ENCODE peak calls at places on chromosomes 5 and 9, in five cellular contexts. One of them, this sample, is unnamed.

GRCh38 chr9:114612272-114612923 is 1.3 kb downstream of the TMEM268 start:
- DNase-seq in RWPE2: no peak
- DNase-seq in fibroblast of mammary gland: no peak
- DNase-seq in dorsolateral prefrontal cortex: no peak
- DNase-seq in astrocyte: no peak
- DNase-seq in this sample: no peak

GRCh38 chr9:7762600-7762999 is 37.0 kb downstream of the DMAC1 start:
- DNase-seq in RWPE2: no peak
- DNase-seq in fibroblast of mammary gland: no peak
- DNase-seq in dorsolateral prefrontal cortex: no peak
- DNase-seq in astrocyte: no peak
- DNase-seq in this sample: no peak

GRCh38 chr5:124544366-124545055 is 201.9 kb downstream of the ZNF608 start:
- DNase-seq in RWPE2: no peak
- DNase-seq in fibroblast of mammary gland: peak
- DNase-seq in dorsolateral prefrontal cortex: no peak
- DNase-seq in astrocyte: peak
- DNase-seq in this sample: no peak

GRCh38 chr9:121253821-121254471 is 14.0 kb upstream of the GSN start:
- DNase-seq in RWPE2: no peak
- DNase-seq in fibroblast of mammary gland: no peak
- DNase-seq in dorsolateral prefrontal cortex: no peak
- DNase-seq in astrocyte: no peak
- DNase-seq in this sample: no peak

GRCh38 chr5:118687671-118688621 is 300.4 kb downstream of the DTWD2 start:
- DNase-seq in RWPE2: no peak
- DNase-seq in fibroblast of mammary gland: no peak
- DNase-seq in dorsolateral prefrontal cortex: no peak
- DNase-seq in astrocyte: no peak
- DNase-seq in this sample: no peak

GRCh38 chr9:18442629-18443491 is 31.1 kb upstream of the ADAMTSL1 start:
- DNase-seq in RWPE2: peak
- DNase-seq in fibroblast of mammary gland: peak
- DNase-seq in dorsolateral prefrontal cortex: peak
- DNase-seq in astrocyte: peak
- DNase-seq in this sample: peak

GRCh38 chr5:150641006-150641570 is 628 bp downstream of the SYNPO start:
- DNase-seq in RWPE2: no peak
- DNase-seq in fibroblast of mammary gland: peak
- DNase-seq in dorsolateral prefrontal cortex: no peak
- DNase-seq in astrocyte: peak
- DNase-seq in this sample: no peak

GRCh38 chr5:116652903-116653302 is 78.3 kb upstream of the SEMA6A start:
- DNase-seq in RWPE2: no peak
- DNase-seq in fibroblast of mammary gland: peak
- DNase-seq in dorsolateral prefrontal cortex: no peak
- DNase-seq in astrocyte: peak
- DNase-seq in this sample: no peak

GRCh38 chr9:138103111-138103823 is 225.7 kb downstream of the CACNA1B start:
- DNase-seq in RWPE2: no peak
- DNase-seq in fibroblast of mammary gland: no peak
- DNase-seq in dorsolateral prefrontal cortex: no peak
- DNase-seq in astrocyte: no peak
- DNase-seq in this sample: no peak

GRCh38 chr5:137735531-137736284 is at the start of gene KLHL3:
- DNase-seq in RWPE2: no peak
- DNase-seq in fibroblast of mammary gland: peak
- DNase-seq in dorsolateral prefrontal cortex: peak
- DNase-seq in astrocyte: peak
- DNase-seq in this sample: peak

GRCh38 chr9:95003694-95004451 is 277.4 kb downstream of the AOPEP start:
- DNase-seq in RWPE2: no peak
- DNase-seq in fibroblast of mammary gland: peak
- DNase-seq in dorsolateral prefrontal cortex: no peak
- DNase-seq in astrocyte: peak
- DNase-seq in this sample: peak

GRCh38 chr5:1736889-1737711 is 62.5 kb downstream of the MRPL36 start:
- DNase-seq in RWPE2: no peak
- DNase-seq in fibroblast of mammary gland: no peak
- DNase-seq in dorsolateral prefrontal cortex: no peak
- DNase-seq in astrocyte: no peak
- DNase-seq in this sample: no peak

GRCh38 chr9:124894741-124895170 is 32.8 kb downstream of the ARPC5L start:
- DNase-seq in RWPE2: no peak
- DNase-seq in fibroblast of mammary gland: peak
- DNase-seq in dorsolateral prefrontal cortex: no peak
- DNase-seq in astrocyte: peak
- DNase-seq in this sample: no peak

GRCh38 chr9:124849801-124850200 is 3.5 kb upstream of the WDR38 start:
- DNase-seq in RWPE2: no peak
- DNase-seq in fibroblast of mammary gland: peak
- DNase-seq in dorsolateral prefrontal cortex: no peak
- DNase-seq in astrocyte: peak
- DNase-seq in this sample: no peak

GRCh38 chr5:149790276-149790675 is 60.2 kb downstream of the PPARGC1B start:
- DNase-seq in RWPE2: no peak
- DNase-seq in fibroblast of mammary gland: no peak
- DNase-seq in dorsolateral prefrontal cortex: no peak
- DNase-seq in astrocyte: no peak
- DNase-seq in this sample: no peak

GRCh38 chr5:155211764-155212163 is 198.2 kb downstream of the KIF4B start:
- DNase-seq in RWPE2: no peak
- DNase-seq in fibroblast of mammary gland: no peak
- DNase-seq in dorsolateral prefrontal cortex: no peak
- DNase-seq in astrocyte: no peak
- DNase-seq in this sample: no peak

GRCh38 chr9:77856615-77857014 is 175.0 kb downstream of the GNAQ start:
- DNase-seq in RWPE2: no peak
- DNase-seq in fibroblast of mammary gland: no peak
- DNase-seq in dorsolateral prefrontal cortex: no peak
- DNase-seq in astrocyte: no peak
- DNase-seq in this sample: no peak

GRCh38 chr9:114235113-114235589 is 79.8 kb downstream of the COL27A1 start:
- DNase-seq in RWPE2: no peak
- DNase-seq in fibroblast of mammary gland: no peak
- DNase-seq in dorsolateral prefrontal cortex: no peak
- DNase-seq in astrocyte: no peak
- DNase-seq in this sample: no peak

GRCh38 chr9:98575379-98576346 is 133.1 kb downstream of the GABBR2 start:
- DNase-seq in RWPE2: peak
- DNase-seq in fibroblast of mammary gland: peak
- DNase-seq in dorsolateral prefrontal cortex: no peak
- DNase-seq in astrocyte: peak
- DNase-seq in this sample: no peak

GRCh38 chr9:115261656-115262081 is 143.7 kb upstream of the TNC start:
- DNase-seq in RWPE2: no peak
- DNase-seq in fibroblast of mammary gland: peak
- DNase-seq in dorsolateral prefrontal cortex: no peak
- DNase-seq in astrocyte: peak
- DNase-seq in this sample: no peak

GRCh38 chr5:172648755-172649154 is 7.7 kb downstream of the NEURL1B start:
- DNase-seq in RWPE2: no peak
- DNase-seq in fibroblast of mammary gland: no peak
- DNase-seq in dorsolateral prefrontal cortex: no peak
- DNase-seq in astrocyte: no peak
- DNase-seq in this sample: no peak

GRCh38 chr5:173881811-173882575 is 6.2 kb upstream of the CPEB4 start:
- DNase-seq in RWPE2: no peak
- DNase-seq in fibroblast of mammary gland: peak
- DNase-seq in dorsolateral prefrontal cortex: no peak
- DNase-seq in astrocyte: no peak
- DNase-seq in this sample: no peak

GRCh38 chr5:79736528-79737514 is 47.2 kb downstream of the CMYA5 start:
- DNase-seq in RWPE2: no peak
- DNase-seq in fibroblast of mammary gland: no peak
- DNase-seq in dorsolateral prefrontal cortex: no peak
- DNase-seq in astrocyte: no peak
- DNase-seq in this sample: no peak

GRCh38 chr9:85487872-85488271 is 253.9 kb downstream of the AGTPBP1 start:
- DNase-seq in RWPE2: no peak
- DNase-seq in fibroblast of mammary gland: no peak
- DNase-seq in dorsolateral prefrontal cortex: no peak
- DNase-seq in astrocyte: no peak
- DNase-seq in this sample: no peak

GRCh38 chr5:102341918-102342317 is 45.8 kb upstream of the SLCO4C1 start:
- DNase-seq in RWPE2: no peak
- DNase-seq in fibroblast of mammary gland: peak
- DNase-seq in dorsolateral prefrontal cortex: no peak
- DNase-seq in astrocyte: no peak
- DNase-seq in this sample: no peak

GRCh38 chr9:130240410-130241197 is 25.0 kb upstream of the HMCN2 start:
- DNase-seq in RWPE2: no peak
- DNase-seq in fibroblast of mammary gland: peak
- DNase-seq in dorsolateral prefrontal cortex: no peak
- DNase-seq in astrocyte: peak
- DNase-seq in this sample: peak

GRCh38 chr5:16600397-16600796 is 16.4 kb downstream of the RETREG1 start:
- DNase-seq in RWPE2: no peak
- DNase-seq in fibroblast of mammary gland: peak
- DNase-seq in dorsolateral prefrontal cortex: peak
- DNase-seq in astrocyte: no peak
- DNase-seq in this sample: peak

GRCh38 chr5:60516688-60517087 is 183.3 kb downstream of the DEPDC1B start:
- DNase-seq in RWPE2: no peak
- DNase-seq in fibroblast of mammary gland: no peak
- DNase-seq in dorsolateral prefrontal cortex: no peak
- DNase-seq in astrocyte: no peak
- DNase-seq in this sample: no peak

GRCh38 chr5:124206540-124206939 is 539.9 kb downstream of the ZNF608 start:
- DNase-seq in RWPE2: no peak
- DNase-seq in fibroblast of mammary gland: no peak
- DNase-seq in dorsolateral prefrontal cortex: no peak
- DNase-seq in astrocyte: no peak
- DNase-seq in this sample: no peak

GRCh38 chr9:83554278-83554677 is 16.1 kb upstream of the FRMD3 start:
- DNase-seq in RWPE2: no peak
- DNase-seq in fibroblast of mammary gland: peak
- DNase-seq in dorsolateral prefrontal cortex: no peak
- DNase-seq in astrocyte: no peak
- DNase-seq in this sample: no peak

GRCh38 chr5:36403601-36404311 is 102.1 kb upstream of the RANBP3L start:
- DNase-seq in RWPE2: no peak
- DNase-seq in fibroblast of mammary gland: peak
- DNase-seq in dorsolateral prefrontal cortex: no peak
- DNase-seq in astrocyte: peak
- DNase-seq in this sample: no peak

GRCh38 chr5:136028782-136029742 is at the start of gene TGFBI:
- DNase-seq in RWPE2: peak
- DNase-seq in fibroblast of mammary gland: peak
- DNase-seq in dorsolateral prefrontal cortex: no peak
- DNase-seq in astrocyte: no peak
- DNase-seq in this sample: peak
- TF ChIP-seq CTCF in RWPE2: peak
- TF ChIP-seq CTCF in fibroblast of mammary gland: no peak
- TF ChIP-seq CTCF in dorsolateral prefrontal cortex: no peak
- TF ChIP-seq CTCF in astrocyte: no peak
- TF ChIP-seq CTCF in this sample: no peak

GRCh38 chr9:128100581-128100980 is 26.9 kb downstream of the PTGES2 start:
- DNase-seq in RWPE2: no peak
- DNase-seq in fibroblast of mammary gland: no peak
- DNase-seq in dorsolateral prefrontal cortex: no peak
- DNase-seq in astrocyte: no peak
- DNase-seq in this sample: no peak

GRCh38 chr9:128098017-128098935 is 29.3 kb downstream of the PTGES2 start:
- DNase-seq in RWPE2: peak
- DNase-seq in fibroblast of mammary gland: peak
- DNase-seq in dorsolateral prefrontal cortex: peak
- DNase-seq in astrocyte: peak
- DNase-seq in this sample: peak

GRCh38 chr9:128097156-128098016 is 29.4 kb downstream of the SLC25A25 start:
- DNase-seq in RWPE2: no peak
- DNase-seq in fibroblast of mammary gland: peak
- DNase-seq in dorsolateral prefrontal cortex: no peak
- DNase-seq in astrocyte: no peak
- DNase-seq in this sample: no peak

GRCh38 chr9:128099932-128100491 is 27.5 kb downstream of the PTGES2 start:
- DNase-seq in RWPE2: no peak
- DNase-seq in fibroblast of mammary gland: peak
- DNase-seq in dorsolateral prefrontal cortex: no peak
- DNase-seq in astrocyte: no peak
- DNase-seq in this sample: no peak

GRCh38 chr9:128098936-128099931 is 28.3 kb downstream of the PTGES2 start:
- DNase-seq in RWPE2: no peak
- DNase-seq in fibroblast of mammary gland: peak
- DNase-seq in dorsolateral prefrontal cortex: no peak
- DNase-seq in astrocyte: no peak
- DNase-seq in this sample: no peak
- TF ChIP-seq CTCF in RWPE2: no peak
- TF ChIP-seq CTCF in fibroblast of mammary gland: no peak
- TF ChIP-seq CTCF in dorsolateral prefrontal cortex: no peak
- TF ChIP-seq CTCF in astrocyte: no peak
- TF ChIP-seq CTCF in this sample: no peak

GRCh38 chr9:129007035-129007765 is 20.9 kb downstream of the SH3GLB2 start:
- DNase-seq in RWPE2: no peak
- DNase-seq in fibroblast of mammary gland: peak
- DNase-seq in dorsolateral prefrontal cortex: no peak
- DNase-seq in astrocyte: no peak
- DNase-seq in this sample: no peak
- TF ChIP-seq CTCF in RWPE2: peak
- TF ChIP-seq CTCF in fibroblast of mammary gland: no peak
- TF ChIP-seq CTCF in dorsolateral prefrontal cortex: peak
- TF ChIP-seq CTCF in astrocyte: no peak
- TF ChIP-seq CTCF in this sample: peak

GRCh38 chr5:141478321-141478945 is 2.7 kb downstream of the PCDHGC3 start:
- DNase-seq in RWPE2: no peak
- DNase-seq in fibroblast of mammary gland: peak
- DNase-seq in dorsolateral prefrontal cortex: no peak
- DNase-seq in astrocyte: peak
- DNase-seq in this sample: no peak
- TF ChIP-seq CTCF in RWPE2: peak
- TF ChIP-seq CTCF in fibroblast of mammary gland: peak
- TF ChIP-seq CTCF in dorsolateral prefrontal cortex: no peak
- TF ChIP-seq CTCF in astrocyte: peak
- TF ChIP-seq CTCF in this sample: no peak